ENCODE peak calls at places on chromosomes 7 and 10, in seven cellular contexts. X is spleen, O is upper lobe of right lung, T is IMR-90, I is astrocyte, L is fibroblast of the aortic adventitia, V is AG09309. H is an unnamed sample.

GRCh38 chr7:27151945-27152815 is at the start of gene HOXA3:
- DNase-seq in V (no peak), L (no peak), X (peak; percentile 76), O (peak; percentile 69), I (no peak), T (peak; percentile 59), H (no peak)

GRCh38 chr7:2853147-2853546 is 9.0 kb upstream of the GNA12 start:
- DNase-seq in X (no peak), I (no peak), T (peak; percentile 50), V (no peak), L (peak; percentile 88), O (no peak), H (no peak)

GRCh38 chr7:136956671-136957070 is 88.2 kb downstream of the CHRM2 start:
- DNase-seq in O (no peak), T (peak; percentile 40), X (no peak), I (peak; percentile 55), V (no peak), L (no peak), H (no peak)

GRCh38 chr7:87926581-87927461 is 7.2 kb upstream of the ADAM22 start:
- DNase-seq in V (no peak), X (no peak), O (no peak), T (no peak), I (peak; percentile 71), L (no peak), H (no peak)

GRCh38 chr7:36415104-36415503 is 25.4 kb downstream of the ANLN start:
- DNase-seq in L (no peak), I (no peak), O (no peak), X (no peak), V (no peak), T (no peak), H (no peak)

GRCh38 chr7:22659741-22660140 is 67.3 kb upstream of the IL6 start:
- DNase-seq in T (no peak), I (no peak), X (no peak), V (no peak), L (peak; percentile 73), O (no peak), H (no peak)

GRCh38 chr7:14341200-14341599 is 351.7 kb upstream of the ETV1 start:
- DNase-seq in X (no peak), I (no peak), O (no peak), T (no peak), V (no peak), L (no peak), H (no peak)

GRCh38 chr10:33032354-33033254 is 74.6 kb upstream of the ITGB1 start:
- DNase-seq in T (peak; percentile 79), O (no peak), I (peak; percentile 86), V (peak; percentile 59), L (peak; percentile 83), X (no peak), H (no peak)

GRCh38 chr7:106797937-106798336 is 67.1 kb upstream of the PIK3CG start:
- DNase-seq in T (no peak), O (no peak), I (no peak), V (no peak), L (no peak), X (no peak), H (no peak)

GRCh38 chr10:69061305-69062161 is 26.4 kb upstream of the SRGN start:
- DNase-seq in V (peak; percentile 98), T (peak; percentile 100), I (peak; percentile 98), X (peak; percentile 88), L (peak; percentile 99), O (peak; percentile 73), H (peak; percentile 92)

GRCh38 chr10:131219955-131220489 is 91.5 kb downstream of the TCERG1L start:
- DNase-seq in X (peak; percentile 66), L (no peak), I (no peak), V (no peak), T (no peak), O (no peak), H (no peak)

GRCh38 chr7:143455494-143455893 is 12.2 kb downstream of the TAS2R60 start:
- DNase-seq in I (no peak), T (no peak), V (no peak), O (no peak), L (no peak), X (no peak), H (no peak)
- TF ChIP-seq CTCF in I (no peak), T (no peak), V (no peak), O (no peak), L (no peak), X (no peak), H (no peak)

GRCh38 chr10:97683556-97684357 is 3.3 kb downstream of the AVPI1 start:
- DNase-seq in T (peak; percentile 70), L (peak; percentile 55), X (no peak), I (peak; percentile 35), O (no peak), V (no peak), H (no peak)
- H3K4me3 ChIP-seq in T (peak overlapping the region; percentile 98), L (peak overlapping the region; percentile 96), X (no peak overlapping the region), I (no peak overlapping the region), O (peak overlapping the region; percentile 68), V (peak overlapping the region; percentile 9), H (peak overlapping the region; percentile 34)

GRCh38 chr10:51063166-51063565 is 11.1 kb upstream of the PRKG1 start:
- DNase-seq in T (no peak), V (no peak), X (no peak), I (no peak), L (no peak), O (no peak), H (no peak)

GRCh38 chr10:51057925-51058324 is 16.4 kb upstream of the PRKG1 start:
- DNase-seq in X (no peak), V (no peak), I (no peak), L (no peak), O (no peak), T (no peak), H (no peak)

GRCh38 chr10:51063659-51064535 is 10.4 kb upstream of the PRKG1 start:
- DNase-seq in O (no peak), V (no peak), I (peak; percentile 27), X (no peak), L (peak; percentile 79), T (peak; percentile 77), H (peak; percentile 23)
- TF ChIP-seq CTCF in O (peak; percentile 55), V (peak; percentile 47), I (peak; percentile 63), X (no peak), L (peak; percentile 64), T (peak; percentile 85), H (peak; percentile 45)

GRCh38 chr10:3622845-3623621 is 162.0 kb downstream of the KLF6 start:
- DNase-seq in T (peak; percentile 55), V (no peak), I (peak; percentile 53), L (peak; percentile 28), O (no peak), X (no peak), H (no peak)

GRCh38 chr10:3623746-3624145 is 161.3 kb downstream of the KLF6 start:
- DNase-seq in V (peak; percentile 86), I (peak; percentile 83), O (no peak), T (peak; percentile 87), X (no peak), L (peak; percentile 85), H (peak; percentile 67)

GRCh38 chr10:3625959-3626751 is 158.9 kb downstream of the KLF6 start:
- DNase-seq in O (no peak), T (peak; percentile 95), V (peak; percentile 65), X (no peak), I (peak; percentile 84), L (peak; percentile 50), H (peak; percentile 52)

GRCh38 chr10:3622427-3622826 is 162.6 kb downstream of the KLF6 start:
- DNase-seq in V (no peak), I (no peak), L (no peak), O (no peak), T (no peak), X (no peak), H (no peak)

GRCh38 chr10:3624367-3624766 is 160.6 kb downstream of the KLF6 start:
- DNase-seq in O (no peak), X (no peak), T (peak; percentile 88), V (peak; percentile 88), L (peak; percentile 20), I (peak; percentile 80), H (peak; percentile 23)
- H3K4me3 ChIP-seq in O (no peak overlapping the region), X (no peak overlapping the region), T (no peak overlapping the region), V (no peak overlapping the region), L (no peak overlapping the region), I (peak overlapping the region; percentile 30), H (no peak overlapping the region)